ENCODE peak calls at places on chromosome 6, in eight cellular contexts. O, Q, E, G, H, K, P and Z are unnamed samples.
A peak's percentile ranks its signal among the peaks of the same experiment; 100 is the strongest.

GRCh38 chr6:31139599-31139998 is 733 bp upstream of the PSORS1C2 start:
- DNase-seq in O (no peak), Q (no peak), E (no peak), G (no peak), H (peak; percentile 76), K (no peak), P (no peak), Z (peak; percentile 73)

GRCh38 chr6:74936886-74937285 is 269.0 kb downstream of the COL12A1 start:
- DNase-seq in O (no peak), Q (no peak), E (no peak), G (no peak), H (no peak), K (no peak), P (no peak), Z (peak; percentile 34)

GRCh38 chr6:109720336-109720735 is 29.2 kb downstream of the FIG4 start:
- DNase-seq in O (no peak), Q (no peak), E (no peak), G (no peak), H (no peak), K (no peak), P (no peak), Z (no peak)

GRCh38 chr6:87661016-87661415 is 41.0 kb downstream of the AKIRIN2 start:
- DNase-seq in O (no peak), Q (no peak), E (no peak), G (no peak), H (peak; percentile 45), K (no peak), P (no peak), Z (peak; percentile 32)

GRCh38 chr6:16751251-16751946 is 9.9 kb downstream of the ATXN1 start:
- DNase-seq in O (no peak), Q (no peak), E (no peak), G (no peak), H (no peak), K (no peak), P (no peak), Z (no peak)

GRCh38 chr6:69813508-69813907 is 16.7 kb upstream of the LMBRD1 start:
- DNase-seq in O (no peak), Q (no peak), E (no peak), G (no peak), H (no peak), K (no peak), P (no peak), Z (no peak)

GRCh38 chr6:41072836-41073202 is at the start of gene NFYA:
- DNase-seq in O (no peak), Q (no peak), E (no peak), G (peak; percentile 98), H (peak; percentile 100), K (peak; percentile 100), P (peak; percentile 100), Z (no peak)

GRCh38 chr6:148251286-148251685 is 91.4 kb upstream of the SASH1 start:
- DNase-seq in O (no peak), Q (no peak), E (no peak), G (no peak), H (peak; percentile 86), K (no peak), P (no peak), Z (peak; percentile 76)

GRCh38 chr6:168535711-168536110 is 94.7 kb downstream of the SMOC2 start:
- DNase-seq in O (no peak), Q (no peak), E (no peak), G (no peak), H (no peak), K (no peak), P (no peak), Z (no peak)

GRCh38 chr6:89611666-89612065 is 26.9 kb downstream of the LYRM2 start:
- DNase-seq in O (no peak), Q (no peak), E (no peak), G (no peak), H (peak; percentile 13), K (no peak), P (no peak), Z (peak; percentile 3)

GRCh38 chr6:105789935-105790334 is 296.2 kb upstream of the PRDM1 start:
- DNase-seq in O (no peak), Q (no peak), E (no peak), G (no peak), H (no peak), K (no peak), P (no peak), Z (no peak)

GRCh38 chr6:15399651-15400470 is 154.0 kb downstream of the JARID2 start:
- DNase-seq in O (no peak), Q (peak; percentile 65), E (no peak), G (no peak), H (peak; percentile 91), K (no peak), P (no peak), Z (peak; percentile 89)